ENCODE peak calls at places on chromosomes 12 and 14, in four cellular contexts. Y is T-cell; R is stimulated activated effector memory CD8-positive, alpha-beta T cell treated with anti-CD3 and anti-CD28 coated beads, Interleukin-12 subunit alpha, Interleukin-12 subunit beta, amount 100 ng/mL, for 72 hours; U is MCF 10A. E is an unnamed sample.

GRCh38 chr12:102948941-102949352 is 8.5 kb upstream of the ASCL1 start:
- DNase-seq in Y (peak), R (peak), U (peak), E (no peak)

GRCh38 chr12:30795660-30796507 is 41.1 kb upstream of the CAPRIN2 start:
- DNase-seq in Y (peak), R (peak), U (peak), E (peak)

GRCh38 chr14:64932231-64932630 is 10.3 kb downstream of the GPX2 start:
- DNase-seq in Y (no peak), R (no peak), U (no peak), E (no peak)

GRCh38 chr14:75249251-75249957 is 29.2 kb upstream of the FOS start:
- DNase-seq in Y (peak), R (peak), U (peak), E (no peak)

GRCh38 chr12:101582937-101583336 is 11.8 kb upstream of the MYBPC1 start:
- DNase-seq in Y (no peak), R (no peak), U (no peak), E (no peak)

GRCh38 chr14:104718871-104719270 is 5.2 kb upstream of the ADSS1 start:
- DNase-seq in Y (no peak), R (no peak), U (no peak), E (no peak)

GRCh38 chr12:6570264-6570887 is 2.3 kb upstream of the NOP2 start:
- DNase-seq in Y (no peak), R (peak), U (peak), E (no peak)

GRCh38 chr12:67352682-67353081 is 83.5 kb downstream of the CAND1 start:
- DNase-seq in Y (no peak), R (no peak), U (no peak), E (no peak)

GRCh38 chr12:94725375-94726168 is 75.2 kb upstream of the TMCC3 start:
- DNase-seq in Y (peak), R (no peak), U (peak), E (no peak)

GRCh38 chr14:47040490-47040889 is 388.9 kb upstream of the RPL10L start:
- DNase-seq in Y (no peak), R (no peak), U (peak), E (peak)

GRCh38 chr14:36717363-36717762 is 55.7 kb downstream of the PAX9 start:
- DNase-seq in Y (no peak), R (no peak), U (no peak), E (no peak)

GRCh38 chr14:104278214-104278534 is 139.8 kb downstream of the KIF26A start:
- DNase-seq in Y (no peak), R (no peak), U (no peak), E (no peak)

GRCh38 chr12:46459111-46459510 is 86.5 kb upstream of the SLC38A2 start:
- DNase-seq in Y (no peak), R (no peak), U (no peak), E (no peak)

GRCh38 chr12:113537751-113538087 is 66.0 kb upstream of the LHX5 start:
- DNase-seq in Y (no peak), R (no peak), U (no peak), E (no peak)

GRCh38 chr12:14213542-14213941 is 151.9 kb upstream of the ATF7IP start:
- DNase-seq in Y (no peak), R (no peak), U (no peak), E (no peak)

GRCh38 chr12:108854055-108854452 is 3.3 kb downstream of the SSH1 start:
- DNase-seq in Y (no peak), R (no peak), U (peak), E (no peak)

GRCh38 chr14:103091883-103092222 is 2.7 kb upstream of the EXOC3L4 start:
- DNase-seq in Y (no peak), R (no peak), U (no peak), E (no peak)

GRCh38 chr14:83826838-83827237 is 1703.1 kb upstream of the FLRT2 start:
- DNase-seq in Y (no peak), R (no peak), U (peak), E (no peak)

GRCh38 chr14:53842938-53843337 is 113.7 kb downstream of the BMP4 start:
- DNase-seq in Y (no peak), R (no peak), U (peak), E (no peak)

GRCh38 chr12:15278816-15279658 is 43.3 kb upstream of the PTPRO start:
- DNase-seq in Y (peak), R (no peak), U (peak), E (no peak)

GRCh38 chr14:94682061-94682516 is 69.9 kb downstream of the SERPINA3 start:
- DNase-seq in Y (no peak), R (no peak), U (no peak), E (no peak)

GRCh38 chr14:73489481-73490175 is 1.1 kb upstream of the RIOX1 start:
- DNase-seq in Y (no peak), R (no peak), U (no peak), E (no peak)

GRCh38 chr14:88128811-88129210 is 123.9 kb downstream of the GPR65 start:
- DNase-seq in Y (no peak), R (no peak), U (no peak), E (no peak)

GRCh38 chr14:31884776-31885379 is 192.2 kb upstream of the ARHGAP5 start:
- DNase-seq in Y (no peak), R (no peak), U (peak), E (no peak)

GRCh38 chr12:115584156-115584555 is 693.3 kb downstream of the MED13L start:
- DNase-seq in Y (no peak), R (no peak), U (peak), E (no peak)

GRCh38 chr12:6956332-6956727 is 5.2 kb downstream of the PTPN6 start:
- DNase-seq in Y (no peak), R (no peak), U (no peak), E (no peak)

GRCh38 chr14:105450864-105451720 is 23.5 kb upstream of the CRIP2 start:
- DNase-seq in Y (no peak), R (no peak), U (no peak), E (no peak)

GRCh38 chr14:29643415-29644206 is 284.0 kb downstream of the PRKD1 start:
- DNase-seq in Y (no peak), R (no peak), U (peak), E (no peak)

GRCh38 chr12:29634057-29634456 is 136.6 kb upstream of the OVCH1 start:
- DNase-seq in Y (no peak), R (no peak), U (no peak), E (no peak)

GRCh38 chr12:27221625-27222387 is 22.3 kb upstream of the STK38L start:
- DNase-seq in Y (no peak), R (no peak), U (no peak), E (no peak)